ENCODE peak calls at places on chromosomes 4 and X, in seven cellular contexts. K is T-helper 1 cell; J is NCI-H1417; A is activated T-cell treated with anti-CD3 and anti-CD28 coated beads, Interleukin-2, amount 50 U/mL, for 48 hours; M is WERI-Rb-1; C is hepatic stellate cell; I is stimulated activated CD8-positive, alpha-beta memory T cell treated with anti-CD3 and anti-CD28 coated beads, Interleukin-4, amount 100 ng/mL, for 4 hours. L is an unnamed sample.
A peak's percentile ranks its signal among the peaks of the same experiment; 100 is the strongest.

GRCh38 chr4:177441061-177441802 is 1.0 kb downstream of the AGA start:
- DNase-seq in A (peak; percentile 39), J (peak; percentile 66), I (no peak), K (no peak), M (no peak), C (no peak), L (peak; percentile 34)

GRCh38 chrX:134760671-134761070 is 102.4 kb upstream of the PLAC1 start:
- DNase-seq in I (no peak), M (no peak), C (no peak), A (no peak), K (no peak), J (no peak), L (no peak)

GRCh38 chr4:5192271-5192670 is 141.0 kb downstream of the STK32B start:
- DNase-seq in A (no peak), K (no peak), J (no peak), C (no peak), M (no peak), I (no peak), L (no peak)

GRCh38 chr4:133903029-133903428 is 298.6 kb downstream of the PABPC4L start:
- DNase-seq in M (no peak), I (no peak), A (no peak), K (no peak), C (no peak), J (no peak), L (peak; percentile 1)

GRCh38 chr4:6885953-6886557 is 23.6 kb upstream of the TBC1D14 start:
- DNase-seq in M (peak; percentile 68), A (no peak), J (peak; percentile 67), K (no peak), I (no peak), C (peak; percentile 78), L (peak; percentile 60)

GRCh38 chr4:6893449-6894085 is 16.1 kb upstream of the TBC1D14 start:
- DNase-seq in M (no peak), K (no peak), I (no peak), J (no peak), A (no peak), C (no peak), L (peak; percentile 57)

GRCh38 chr4:2860391-2861348 is 17.0 kb downstream of the ADD1 start:
- DNase-seq in J (no peak), K (no peak), C (no peak), M (no peak), I (no peak), A (no peak), L (peak; percentile 65)

GRCh38 chr4:8914461-8915171 is 43.0 kb upstream of the HMX1 start:
- DNase-seq in A (no peak), K (no peak), C (peak; percentile 1), M (no peak), J (no peak), I (no peak), L (no peak)

GRCh38 chr4:61841710-61842109 is 641.6 kb downstream of the ADGRL3 start:
- DNase-seq in C (no peak), K (no peak), A (no peak), M (no peak), I (no peak), J (no peak), L (peak; percentile 44)

GRCh38 chrX:119690921-119691716 is 1.8 kb downstream of the SEPTIN6 start:
- DNase-seq in J (peak; percentile 31), C (no peak), I (peak; percentile 45), A (peak; percentile 86), M (no peak), K (peak; percentile 17), L (peak; percentile 22)

GRCh38 chr4:40515398-40516293 is 114.0 kb downstream of the RBM47 start:
- DNase-seq in I (no peak), A (no peak), C (no peak), J (no peak), M (no peak), K (no peak), L (no peak)

GRCh38 chrX:9913041-9913440 is 54.1 kb upstream of the CLDN34 start:
- DNase-seq in K (no peak), A (no peak), C (no peak), I (no peak), M (no peak), J (peak; percentile 72), L (no peak)

GRCh38 chr4:52751349-52751911 is at the start of gene ERVMER34-1:
- DNase-seq in A (peak; percentile 22), J (no peak), I (no peak), C (peak; percentile 27), M (peak; percentile 7), K (no peak), L (no peak)

GRCh38 chrX:83469551-83469950 is 38.5 kb upstream of the POU3F4 start:
- DNase-seq in K (no peak), M (peak; percentile 15), I (no peak), A (peak; percentile 25), J (peak; percentile 76), C (no peak), L (peak; percentile 23)

GRCh38 chrX:29852767-29853166 is 362.6 kb upstream of the MAGEB2 start:
- DNase-seq in C (no peak), I (no peak), J (no peak), A (no peak), M (no peak), K (no peak), L (peak; percentile 42)

GRCh38 chrX:53580742-53581504 is 105.6 kb downstream of the HUWE1 start:
- DNase-seq in J (no peak), I (no peak), M (no peak), A (no peak), C (no peak), K (no peak), L (no peak)

GRCh38 chr4:141027421-141027820 is 105.8 kb downstream of the RNF150 start:
- DNase-seq in A (no peak), I (no peak), C (no peak), M (no peak), J (peak; percentile 32), K (no peak), L (peak; percentile 43)

GRCh38 chr4:158769175-158769831 is 477 bp downstream of the FNIP2 start:
- DNase-seq in A (peak; percentile 67), J (peak; percentile 73), C (peak; percentile 34), M (peak; percentile 55), K (peak; percentile 23), I (peak; percentile 0), L (peak; percentile 71)

GRCh38 chr4:25813705-25814104 is 49.1 kb downstream of the SEL1L3 start:
- DNase-seq in J (peak; percentile 16), I (no peak), K (no peak), A (no peak), C (peak; percentile 55), M (no peak), L (peak; percentile 61)

GRCh38 chr4:154807042-154807630 is 26.1 kb downstream of the RBM46 start:
- DNase-seq in A (no peak), M (no peak), J (peak; percentile 71), K (no peak), C (no peak), I (no peak), L (peak; percentile 83)

GRCh38 chrX:37509349-37509748 is 62.1 kb upstream of the LANCL3 start:
- DNase-seq in M (no peak), K (no peak), I (no peak), C (no peak), A (no peak), J (peak; percentile 59), L (peak; percentile 1)

GRCh38 chrX:110044531-110045249 is 41.8 kb downstream of the TMEM164 start:
- DNase-seq in K (no peak), J (no peak), C (no peak), M (peak; percentile 61), I (no peak), A (no peak), L (no peak)

GRCh38 chrX:143754183-143754582 is 33.6 kb upstream of the SPANXN2 start:
- DNase-seq in I (no peak), C (no peak), J (no peak), A (no peak), M (no peak), K (no peak), L (no peak)

GRCh38 chr4:138488527-138488926 is 246.4 kb upstream of the SLC7A11 start:
- DNase-seq in C (no peak), K (no peak), J (no peak), A (no peak), I (no peak), M (no peak), L (no peak)

GRCh38 chrX:39206746-39207145 is 405.5 kb downstream of the MID1IP1 start:
- DNase-seq in J (no peak), M (no peak), K (no peak), I (no peak), C (no peak), A (no peak), L (no peak)

GRCh38 chr4:2048831-2049230 is 10.3 kb upstream of the NAT8L start:
- DNase-seq in K (no peak), A (no peak), I (no peak), M (no peak), J (no peak), C (no peak), L (no peak)

GRCh38 chr4:126701756-126702155 is 931.0 kb upstream of the INTU start:
- DNase-seq in M (no peak), I (no peak), A (no peak), K (no peak), C (no peak), J (peak; percentile 36), L (peak; percentile 55)

GRCh38 chr4:147731611-147732515 is at the start of gene ARHGAP10:
- DNase-seq in J (peak; percentile 82), M (peak; percentile 78), A (peak; percentile 81), I (peak; percentile 63), C (peak; percentile 72), K (peak; percentile 47), L (peak; percentile 93)

GRCh38 chrX:74346124-74346523 is 42.1 kb downstream of the ZCCHC13 start:
- DNase-seq in A (no peak), M (no peak), J (no peak), K (no peak), I (no peak), C (no peak), L (no peak)

GRCh38 chr4:112448211-112448745 is 67.7 kb downstream of the NEUROG2 start:
- DNase-seq in A (no peak), M (no peak), C (no peak), K (no peak), J (peak; percentile 69), I (no peak), L (peak; percentile 45)

GRCh38 chr4:152063301-152064235 is 302.8 kb upstream of the GATB start:
- DNase-seq in I (no peak), C (no peak), A (peak; percentile 31), K (peak; percentile 43), M (no peak), J (peak; percentile 84), L (peak; percentile 8)

GRCh38 chrX:115560978-115561604 is at the start of gene PLS3:
- DNase-seq in I (no peak), K (no peak), C (peak; percentile 92), M (peak; percentile 84), A (peak; percentile 39), J (peak; percentile 81), L (peak; percentile 86)